ENCODE peak calls at places on chromosomes 5 and 9, in ten cellular contexts. V is Calu3; Z is adrenal gland; W is CD8-positive, alpha-beta T cell; Q is tibial nerve; I is WTC11; K is OCI-LY7; O is foreskin fibroblast; Y is AG04449; U is choroid plexus epithelial cell. H is an unnamed sample.

GRCh38 chr5:15683332-15683731 is 183.4 kb downstream of the FBXL7 start:
- DNase-seq in O (no peak), Z (no peak), K (peak; percentile 4), W (no peak), Q (no peak), I (peak; percentile 73), Y (no peak), V (no peak), U (peak; percentile 44), H (no peak)

GRCh38 chr9:27426717-27427645 is 97.1 kb upstream of the IFNK start:
- DNase-seq in Z (no peak), K (no peak), Q (no peak), W (no peak), Y (no peak), V (peak; percentile 44), O (no peak), I (no peak), U (peak; percentile 9), H (no peak)

GRCh38 chr5:57341380-57341979 is 141.1 kb downstream of the ACTBL2 start:
- DNase-seq in Y (no peak), V (no peak), I (no peak), O (no peak), U (peak; percentile 36), Q (no peak), K (no peak), W (no peak), Z (no peak), H (no peak)

GRCh38 chr5:154411338-154411737 is 34.5 kb upstream of the SAP30L start:
- DNase-seq in V (no peak), O (no peak), W (no peak), Q (no peak), I (no peak), K (no peak), U (no peak), Z (no peak), Y (no peak), H (no peak)

GRCh38 chr9:7841831-7842230 is 42.3 kb upstream of the DMAC1 start:
- DNase-seq in V (no peak), K (no peak), U (no peak), Z (no peak), I (no peak), Q (no peak), Y (no peak), W (no peak), O (no peak), H (no peak)

GRCh38 chr5:142425286-142426065 is 100.7 kb upstream of the SPRY4 start:
- DNase-seq in W (no peak), O (peak; percentile 78), Y (no peak), U (peak; percentile 66), V (no peak), Q (no peak), I (no peak), K (no peak), Z (no peak), H (no peak)

GRCh38 chr9:111890254-111890791 is 6.3 kb upstream of the UGCG start:
- DNase-seq in Y (no peak), U (no peak), V (no peak), K (no peak), Q (no peak), I (no peak), O (no peak), W (no peak), Z (no peak), H (no peak)

GRCh38 chr5:132458226-132458560 is 32.4 kb downstream of the IRF1 start:
- DNase-seq in K (no peak), U (no peak), I (no peak), O (no peak), Q (no peak), Y (no peak), W (no peak), V (no peak), Z (no peak), H (no peak)

GRCh38 chr5:175377816-175378215 is 66.2 kb downstream of the DRD1 start:
- DNase-seq in Q (no peak), K (no peak), V (no peak), U (no peak), Z (no peak), Y (no peak), O (no peak), W (no peak), I (no peak), H (no peak)

DNA sequence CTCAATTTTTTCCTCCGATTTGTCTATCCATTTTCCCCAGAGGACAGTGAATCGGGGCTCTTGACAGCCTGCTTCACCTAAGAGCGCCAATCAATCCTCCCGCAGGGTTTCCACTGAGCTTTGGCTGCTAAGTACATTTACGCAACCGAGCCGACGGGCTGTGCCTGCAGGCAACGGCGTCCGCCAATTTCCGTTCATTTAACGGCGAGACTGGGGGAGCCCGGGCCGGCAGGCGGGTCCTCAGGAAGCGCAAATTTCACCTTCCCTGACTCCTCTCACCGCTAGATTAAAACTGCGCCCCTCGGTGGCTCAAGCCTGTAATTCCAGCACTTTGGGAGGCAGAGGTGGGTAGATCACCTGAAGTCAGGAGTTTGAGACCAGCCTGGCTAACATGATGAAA is 2.7 kb upstream of the NXNL2 start:
- DNase-seq in O (no peak), I (peak; percentile 88), U (peak; percentile 78), Y (no peak), K (no peak), W (no peak), Q (no peak), Z (no peak), V (no peak), H (no peak)
- TF ChIP-seq CTCF in O (no peak), I (peak; percentile 41), U (peak; percentile 22), Y (no peak), K (no peak), W (no peak), Q (no peak), Z (no peak), V (no peak), H (no peak)

DNA sequence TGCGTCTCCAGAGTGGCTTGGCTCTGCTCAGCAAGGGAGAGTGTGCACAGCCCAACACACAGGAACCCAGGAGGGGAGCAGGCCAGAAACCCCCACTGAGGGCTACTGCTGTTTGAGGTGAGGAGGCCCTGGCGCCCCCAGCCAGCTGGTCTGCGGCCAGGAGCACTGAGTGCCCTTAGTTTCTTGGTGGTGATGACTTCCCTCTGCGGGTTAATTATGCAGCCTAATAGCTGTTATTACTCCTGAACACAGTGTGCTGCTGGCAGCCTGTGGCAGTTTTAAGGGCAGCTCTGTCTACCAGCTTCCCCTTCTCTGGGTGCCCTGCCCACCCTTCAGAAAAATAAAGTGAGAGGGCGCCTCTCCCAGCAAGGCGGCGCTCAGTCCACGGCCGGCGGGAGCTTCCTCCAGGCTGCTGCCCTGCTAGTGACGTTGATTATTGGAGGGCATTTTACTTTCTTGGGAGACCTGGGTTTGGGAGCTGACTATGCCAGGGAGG is 19.2 kb downstream of the GADD45G start:
- DNase-seq in O (no peak), Q (no peak), W (no peak), V (no peak), I (no peak), Y (no peak), U (no peak), Z (no peak), K (no peak), H (peak; percentile 56)
- TF ChIP-seq CTCF in O (no peak), Q (no peak), W (no peak), V (no peak), I (no peak), Y (no peak), U (no peak), Z (no peak), K (no peak), H (no peak)

GRCh38 chr5:12704955-12705354 is 800.7 kb upstream of the CTNND2 start:
- DNase-seq in Q (no peak), Z (no peak), V (no peak), U (no peak), O (no peak), K (no peak), Y (no peak), W (no peak), I (no peak), H (no peak)
- TF ChIP-seq CTCF in Q (no peak), Z (no peak), V (no peak), U (no peak), O (no peak), K (peak; percentile 22), Y (no peak), W (no peak), I (no peak), H (no peak)

GRCh38 chr9:93701494-93702218 is 125.3 kb downstream of the PHF2 start:
- DNase-seq in K (no peak), U (no peak), Q (no peak), Y (no peak), W (no peak), V (no peak), O (no peak), Z (no peak), I (no peak), H (no peak)
- TF ChIP-seq CTCF in K (no peak), U (no peak), Q (no peak), Y (no peak), W (no peak), V (no peak), O (no peak), Z (no peak), I (no peak), H (no peak)

GRCh38 chr9:5896863-5897262 is 6.2 kb downstream of the MLANA start:
- DNase-seq in Q (no peak), I (no peak), K (no peak), W (no peak), Y (no peak), V (no peak), U (no peak), O (no peak), Z (no peak), H (no peak)

GRCh38 chr9:5900622-5901021 is 9.9 kb downstream of the MLANA start:
- DNase-seq in Z (no peak), Q (no peak), I (no peak), U (no peak), K (no peak), W (no peak), O (no peak), Y (no peak), V (no peak), H (no peak)

GRCh38 chr9:5897851-5898250 is 7.2 kb downstream of the MLANA start:
- DNase-seq in U (peak; percentile 17), V (no peak), I (no peak), Y (no peak), Q (no peak), Z (no peak), W (no peak), O (no peak), K (no peak), H (no peak)

GRCh38 chr9:5902377-5902776 is 11.7 kb downstream of the MLANA start:
- DNase-seq in W (no peak), V (no peak), Z (no peak), I (no peak), O (no peak), K (no peak), Y (no peak), U (no peak), Q (no peak), H (no peak)

DNA sequence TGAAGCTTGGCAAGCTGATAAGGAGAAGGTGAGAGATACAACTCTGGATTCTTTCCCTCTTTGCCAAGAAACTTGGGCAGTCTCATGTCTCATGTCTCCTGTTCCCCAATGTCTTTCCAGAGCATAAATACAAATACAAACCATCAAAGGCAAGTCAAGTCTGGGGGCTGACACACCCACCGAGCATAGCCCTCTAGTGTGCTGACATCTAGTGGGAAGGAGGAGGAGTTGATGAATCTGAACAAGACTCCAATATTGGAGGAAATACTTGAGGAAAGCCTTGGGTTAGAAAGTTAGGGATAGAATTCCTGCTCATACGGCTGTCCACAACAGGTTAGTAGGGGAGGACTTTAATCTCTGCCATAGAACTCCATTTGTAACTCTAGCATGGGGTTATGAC is 8.6 kb downstream of the MLANA start:
- DNase-seq in V (no peak), Z (no peak), K (peak; percentile 5), Y (no peak), U (peak; percentile 44), O (no peak), Q (no peak), I (no peak), W (no peak), H (no peak)
- TF ChIP-seq CTCF in V (no peak), Z (no peak), K (peak; percentile 64), Y (no peak), U (peak; percentile 64), O (no peak), Q (no peak), I (no peak), W (no peak), H (no peak)

H was measured in CD14-positive monocyte.